ENCODE peak calls at places on chromosome 22, in four cellular contexts. One of them, this sample, is unnamed.

GRCh38 chr22:35631597-35631996 is 14.5 kb upstream of the MB start:
- DNase-seq in HepG2: peak
- DNase-seq in K562: peak
- DNase-seq in SK-N-SH: peak
- DNase-seq in this sample: peak

GRCh38 chr22:27416553-27417427 is 384.8 kb downstream of the MN1 start:
- DNase-seq in K562: no peak
- DNase-seq in SK-N-SH: peak
- DNase-seq in HepG2: no peak
- DNase-seq in this sample: no peak

GRCh38 chr22:31179345-31179744 is 19.4 kb downstream of the RNF185 start:
- DNase-seq in K562: no peak
- DNase-seq in SK-N-SH: no peak
- DNase-seq in HepG2: peak
- DNase-seq in this sample: no peak

GRCh38 chr22:19361501-19362103 is 69.9 kb downstream of the HIRA start:
- DNase-seq in K562: no peak
- DNase-seq in SK-N-SH: no peak
- DNase-seq in HepG2: no peak
- DNase-seq in this sample: no peak

GRCh38 chr22:25970996-25971811 is 198.1 kb upstream of the SEZ6L start:
- DNase-seq in K562: no peak
- DNase-seq in HepG2: no peak
- DNase-seq in SK-N-SH: no peak
- DNase-seq in this sample: no peak

GRCh38 chr22:44994399-44995281 is 15.2 kb downstream of the PHF21B start:
- DNase-seq in K562: no peak
- DNase-seq in SK-N-SH: peak
- DNase-seq in HepG2: no peak
- DNase-seq in this sample: no peak

GRCh38 chr22:43411981-43412807 is at the start of gene MPPED1:
- DNase-seq in HepG2: no peak
- DNase-seq in SK-N-SH: peak
- DNase-seq in K562: no peak
- DNase-seq in this sample: no peak

GRCh38 chr22:30920407-30920806 is 48.2 kb downstream of the MORC2 start:
- DNase-seq in HepG2: peak
- DNase-seq in SK-N-SH: peak
- DNase-seq in K562: peak
- DNase-seq in this sample: peak

GRCh38 chr22:29641052-29641780 is 37.8 kb downstream of the NF2 start:
- DNase-seq in HepG2: no peak
- DNase-seq in SK-N-SH: no peak
- DNase-seq in K562: no peak
- DNase-seq in this sample: no peak

GRCh38 chr22:35399114-35399677 is 744 bp upstream of the MCM5 start:
- DNase-seq in K562: no peak
- DNase-seq in HepG2: no peak
- DNase-seq in SK-N-SH: peak
- DNase-seq in this sample: no peak

GRCh38 chr22:38718414-38718813 is 12.7 kb downstream of the GTPBP1 start:
- DNase-seq in K562: no peak
- DNase-seq in SK-N-SH: peak
- DNase-seq in HepG2: peak
- DNase-seq in this sample: peak

GRCh38 chr22:23225724-23226496 is 45.6 kb downstream of the BCR start:
- DNase-seq in SK-N-SH: no peak
- DNase-seq in HepG2: no peak
- DNase-seq in K562: peak
- DNase-seq in this sample: no peak

GRCh38 chr22:38742176-38742942 is 13.4 kb downstream of the SUN2 start:
- DNase-seq in SK-N-SH: no peak
- DNase-seq in HepG2: no peak
- DNase-seq in K562: no peak
- DNase-seq in this sample: no peak

GRCh38 chr22:22720201-22720723 is 75.8 kb downstream of the GGTLC2 start:
- DNase-seq in K562: peak
- DNase-seq in SK-N-SH: peak
- DNase-seq in HepG2: peak
- DNase-seq in this sample: peak

GRCh38 chr22:44205713-44206645 is 25.3 kb downstream of the PARVG start:
- DNase-seq in K562: no peak
- DNase-seq in SK-N-SH: peak
- DNase-seq in HepG2: no peak
- DNase-seq in this sample: no peak

GRCh38 chr22:42720263-42721044 is at the start of gene A4GALT:
- DNase-seq in K562: peak
- DNase-seq in SK-N-SH: peak
- DNase-seq in HepG2: no peak
- DNase-seq in this sample: no peak

GRCh38 chr22:28780296-28780695 is 7.8 kb downstream of the CCDC117 start:
- DNase-seq in K562: no peak
- DNase-seq in SK-N-SH: no peak
- DNase-seq in HepG2: no peak
- DNase-seq in this sample: no peak

GRCh38 chr22:41684194-41684593 is 4.5 kb downstream of the SNU13 start:
- DNase-seq in SK-N-SH: no peak
- DNase-seq in HepG2: no peak
- DNase-seq in K562: no peak
- DNase-seq in this sample: no peak

GRCh38 chr22:41688365-41689211 is at the start of gene SNU13:
- DNase-seq in K562: peak
- DNase-seq in SK-N-SH: peak
- DNase-seq in HepG2: peak
- DNase-seq in this sample: peak

GRCh38 chr22:41683616-41684015 is 5.1 kb downstream of the SNU13 start:
- DNase-seq in HepG2: no peak
- DNase-seq in K562: no peak
- DNase-seq in SK-N-SH: no peak
- DNase-seq in this sample: no peak

GRCh38 chr22:41690476-41690875 is 1.8 kb upstream of the SNU13 start:
- DNase-seq in SK-N-SH: no peak
- DNase-seq in K562: no peak
- DNase-seq in HepG2: no peak
- DNase-seq in this sample: no peak

GRCh38 chr22:41687901-41688364 is 734 bp downstream of the SNU13 start:
- DNase-seq in SK-N-SH: peak
- DNase-seq in K562: peak
- DNase-seq in HepG2: no peak
- DNase-seq in this sample: no peak
- TF ChIP-seq JUND in SK-N-SH: no peak
- TF ChIP-seq JUND in K562: no peak
- TF ChIP-seq JUND in HepG2: no peak
- TF ChIP-seq JUND in this sample: no peak

GRCh38 chr22:32992821-32993220 is 65.4 kb downstream of the SYN3 start:
- DNase-seq in HepG2: no peak
- DNase-seq in K562: no peak
- DNase-seq in SK-N-SH: no peak
- DNase-seq in this sample: no peak

GRCh38 chr22:32990187-32990586 is 68.0 kb downstream of the SYN3 start:
- DNase-seq in K562: no peak
- DNase-seq in HepG2: no peak
- DNase-seq in SK-N-SH: no peak
- DNase-seq in this sample: no peak

GRCh38 chr22:32994921-32995320 is 63.3 kb downstream of the SYN3 start:
- DNase-seq in K562: no peak
- DNase-seq in SK-N-SH: peak
- DNase-seq in HepG2: peak
- DNase-seq in this sample: no peak

GRCh38 chr22:32994046-32994827 is 63.9 kb downstream of the SYN3 start:
- DNase-seq in SK-N-SH: no peak
- DNase-seq in HepG2: no peak
- DNase-seq in K562: no peak
- DNase-seq in this sample: no peak

DNA sequence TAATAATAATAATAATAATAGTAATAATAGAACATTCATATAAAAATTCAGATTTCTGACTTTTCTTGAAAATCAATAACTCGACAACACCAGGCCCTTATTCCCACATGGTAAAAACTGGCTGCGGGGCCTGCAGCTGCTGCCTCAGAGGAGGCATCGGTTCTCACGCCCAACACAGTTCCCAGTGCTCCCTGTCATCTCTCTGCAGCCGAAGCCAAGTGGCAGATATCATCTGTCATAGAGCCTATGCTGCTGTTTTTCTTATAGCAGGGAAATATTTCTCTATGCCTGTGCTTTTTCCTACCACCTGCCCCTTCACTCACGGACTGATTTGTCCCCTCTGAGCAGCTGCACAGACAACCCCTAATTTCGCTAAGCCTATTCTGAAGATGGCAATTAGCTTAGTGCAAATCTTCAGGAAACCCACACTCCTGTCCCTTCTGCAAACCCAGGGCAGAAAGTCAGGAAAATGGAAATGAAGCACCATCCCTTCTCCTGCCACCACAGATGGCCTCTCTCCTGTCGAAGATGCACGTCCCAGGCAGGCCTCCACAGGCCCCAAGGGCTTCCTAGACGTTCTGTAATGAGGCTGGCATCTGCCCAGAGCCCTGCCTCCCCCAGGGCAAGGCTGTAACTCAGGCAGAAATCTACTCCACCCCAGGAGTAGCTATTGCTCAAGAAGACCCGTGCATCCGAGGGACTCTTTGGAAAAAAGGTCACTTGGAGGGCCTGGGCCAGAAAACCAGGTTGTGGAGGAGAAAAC is 66.6 kb downstream of the SYN3 start:
- DNase-seq in HepG2: no peak
- DNase-seq in K562: no peak
- DNase-seq in SK-N-SH: peak
- DNase-seq in this sample: no peak
- TF ChIP-seq ELF1 in HepG2: no peak
- TF ChIP-seq ELF1 in K562: no peak
- TF ChIP-seq ELF1 in SK-N-SH: no peak
- TF ChIP-seq ELF1 in this sample: no peak

GRCh38 chr22:40270748-40271373 is 75.4 kb upstream of the ADSL start:
- DNase-seq in K562: no peak
- DNase-seq in SK-N-SH: no peak
- DNase-seq in HepG2: no peak
- DNase-seq in this sample: no peak
- TF ChIP-seq MAX in K562: no peak
- TF ChIP-seq MAX in SK-N-SH: no peak
- TF ChIP-seq MAX in HepG2: no peak
- TF ChIP-seq MAX in this sample: no peak

GRCh38 chr22:20530368-20531153 is 23.2 kb downstream of the MED15 start:
- DNase-seq in HepG2: no peak
- DNase-seq in K562: no peak
- DNase-seq in SK-N-SH: no peak
- DNase-seq in this sample: peak
- TF ChIP-seq JUND in HepG2: no peak
- TF ChIP-seq JUND in K562: no peak
- TF ChIP-seq JUND in SK-N-SH: no peak
- TF ChIP-seq JUND in this sample: peak

DNA sequence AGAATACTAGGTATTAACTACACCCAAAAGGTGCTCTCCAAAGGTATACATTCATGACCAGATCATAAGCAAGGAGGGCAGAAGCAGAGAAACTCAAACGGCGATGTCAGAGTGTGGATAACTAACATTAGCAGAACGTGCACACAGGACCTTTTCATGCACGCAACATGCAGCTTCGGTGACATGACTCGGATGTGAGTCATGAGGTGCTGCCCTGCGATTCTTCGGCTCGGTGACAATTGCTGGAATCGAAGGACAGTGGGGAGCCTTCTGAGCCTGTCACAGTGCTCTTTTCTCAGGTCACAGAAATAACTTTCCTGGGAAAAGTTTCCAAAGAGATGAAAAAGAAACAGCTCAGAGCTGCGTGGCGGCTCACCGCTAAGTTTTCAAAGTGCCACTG is 418.5 kb upstream of the SYN3 start:
- DNase-seq in HepG2: peak
- DNase-seq in K562: no peak
- DNase-seq in SK-N-SH: no peak
- DNase-seq in this sample: no peak
- TF ChIP-seq ELF1 in HepG2: no peak
- TF ChIP-seq ELF1 in K562: no peak
- TF ChIP-seq ELF1 in SK-N-SH: no peak
- TF ChIP-seq ELF1 in this sample: no peak

GRCh38 chr22:49601614-49602321 is 225.9 kb downstream of the BRD1 start:
- DNase-seq in HepG2: no peak
- DNase-seq in SK-N-SH: no peak
- DNase-seq in K562: no peak
- DNase-seq in this sample: no peak
- TF ChIP-seq MAX in HepG2: no peak
- TF ChIP-seq MAX in SK-N-SH: no peak
- TF ChIP-seq MAX in K562: no peak
- TF ChIP-seq MAX in this sample: no peak

DNA sequence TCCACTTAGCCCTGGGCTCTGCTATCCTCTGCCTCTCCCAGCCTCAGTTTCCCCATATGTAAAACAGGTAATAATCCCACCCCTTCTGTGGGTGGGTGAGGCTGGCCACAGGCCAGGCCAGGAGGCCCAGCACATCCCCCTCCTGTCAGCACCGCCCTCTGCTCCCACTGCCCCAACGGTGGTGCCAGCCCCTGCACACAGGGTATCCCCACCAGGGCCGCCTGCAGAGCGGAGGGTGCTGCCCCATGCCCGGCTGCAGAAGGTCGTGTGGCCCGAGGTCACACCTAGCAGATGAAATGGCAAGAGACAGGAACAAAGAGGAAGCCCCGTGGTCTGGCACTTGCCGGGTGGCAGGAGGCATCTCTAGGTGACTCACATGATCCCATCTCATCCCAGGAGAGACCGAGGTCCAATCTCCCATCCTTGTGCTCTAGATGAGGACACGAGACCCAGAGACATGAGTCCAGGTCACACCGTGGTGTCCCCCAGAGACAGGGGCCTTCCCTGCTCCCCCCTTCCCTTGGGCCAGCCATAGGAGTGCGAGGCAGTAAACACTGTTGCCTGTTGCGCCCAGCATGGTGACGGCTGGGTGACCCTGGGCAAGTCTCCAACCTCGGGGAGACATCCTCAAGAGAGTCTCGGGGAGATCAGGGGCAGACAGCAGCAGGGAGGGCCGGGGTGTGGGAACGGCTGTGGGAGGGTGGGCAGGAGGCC is 27.2 kb upstream of the PPARA start:
- DNase-seq in SK-N-SH: no peak
- DNase-seq in K562: no peak
- DNase-seq in HepG2: no peak
- DNase-seq in this sample: no peak
- TF ChIP-seq JUND in SK-N-SH: no peak
- TF ChIP-seq JUND in K562: no peak
- TF ChIP-seq JUND in HepG2: no peak
- TF ChIP-seq JUND in this sample: no peak

GRCh38 chr22:17412232-17412631 is 43.0 kb downstream of the CECR2 start:
- DNase-seq in K562: no peak
- DNase-seq in SK-N-SH: no peak
- DNase-seq in HepG2: no peak
- DNase-seq in this sample: no peak
- TF ChIP-seq ELF1 in K562: no peak
- TF ChIP-seq ELF1 in SK-N-SH: no peak
- TF ChIP-seq ELF1 in HepG2: no peak
- TF ChIP-seq ELF1 in this sample: no peak

This sample was measured in HCT116.